ENCODE peak calls at places on chromosomes 6 and 20, in seven cellular contexts. W is NB4, N is kidney glomerular epithelial cell, A is endothelial cell, R is NCI-H1436, Z is HT-29, T is pancreas. S is an unnamed sample.

GRCh38 chr20:21147593-21147992 is 21.7 kb downstream of the KIZ start:
- DNase-seq in W (peak), N (no peak), A (no peak), R (no peak), Z (no peak), T (no peak), S (no peak)

GRCh38 chr6:114989279-114989964 is 646.6 kb upstream of the HS3ST5 start:
- DNase-seq in W (peak), N (no peak), A (no peak), R (no peak), Z (no peak), T (no peak), S (no peak)

GRCh38 chr6:10398439-10399218 is 16.2 kb downstream of the TFAP2A start:
- DNase-seq in W (no peak), N (no peak), A (peak), R (no peak), Z (no peak), T (no peak), S (no peak)

GRCh38 chr20:36827541-36828279 is 48.2 kb upstream of the TLDC2 start:
- DNase-seq in W (no peak), N (no peak), A (no peak), R (no peak), Z (no peak), T (no peak), S (no peak)

GRCh38 chr6:37583261-37583660 is 83.6 kb upstream of the CCDC167 start:
- DNase-seq in W (peak), N (no peak), A (no peak), R (no peak), Z (no peak), T (no peak), S (no peak)

GRCh38 chr6:85473748-85474147 is 23.9 kb downstream of the NT5E start:
- DNase-seq in W (no peak), N (peak), A (no peak), R (no peak), Z (no peak), T (no peak), S (no peak)

GRCh38 chr6:6125495-6125894 is 118.8 kb upstream of the NRN1 start:
- DNase-seq in W (no peak), N (no peak), A (no peak), R (no peak), Z (no peak), T (no peak), S (no peak)

GRCh38 chr6:44064089-44064947 is 62.9 kb downstream of the MRPL14 start:
- DNase-seq in W (peak), N (no peak), A (no peak), R (no peak), Z (peak), T (no peak), S (no peak)

GRCh38 chr6:44478591-44479254 is 91.2 kb downstream of the CDC5L start:
- DNase-seq in W (no peak), N (no peak), A (no peak), R (no peak), Z (no peak), T (no peak), S (no peak)

GRCh38 chr6:166796610-166797009 is 159.7 kb downstream of the RNASET2 start:
- DNase-seq in W (no peak), N (no peak), A (no peak), R (no peak), Z (no peak), T (no peak), S (no peak)

GRCh38 chr20:953742-954141 is 37.6 kb upstream of the ANGPT4 start:
- DNase-seq in W (peak), N (no peak), A (peak), R (no peak), Z (peak), T (no peak), S (no peak)

GRCh38 chr20:49987868-49988690 is 5.3 kb downstream of the SNAI1 start:
- DNase-seq in W (no peak), N (peak), A (no peak), R (no peak), Z (no peak), T (no peak), S (no peak)

GRCh38 chr6:11854418-11855165 is 76.0 kb upstream of the ADTRP start:
- DNase-seq in W (peak), N (peak), A (no peak), R (no peak), Z (no peak), T (peak), S (no peak)

GRCh38 chr6:170094686-170095272 is 196.1 kb downstream of the DLL1 start:
- DNase-seq in W (no peak), N (no peak), A (peak), R (no peak), Z (no peak), T (no peak), S (no peak)

GRCh38 chr20:15111654-15112053 is 774.2 kb upstream of the FLRT3 start:
- DNase-seq in W (no peak), N (no peak), A (no peak), R (no peak), Z (no peak), T (no peak), S (no peak)

GRCh38 chr6:5261545-5262109 is 314 bp downstream of the FARS2 start:
- DNase-seq in W (no peak), N (peak), A (no peak), R (no peak), Z (peak), T (no peak), S (no peak)

GRCh38 chr6:135739288-135739687 is 112.2 kb upstream of the PDE7B start:
- DNase-seq in W (no peak), N (no peak), A (no peak), R (no peak), Z (no peak), T (no peak), S (no peak)

GRCh38 chr20:37358366-37359150 is 12.6 kb downstream of the SRC start:
- DNase-seq in W (no peak), N (no peak), A (no peak), R (no peak), Z (peak), T (no peak), S (peak)

GRCh38 chr6:136771306-136771705 is 21.0 kb downstream of the MAP3K5 start:
- DNase-seq in W (no peak), N (no peak), A (no peak), R (no peak), Z (no peak), T (no peak), S (no peak)

GRCh38 chr6:44667226-44667625 is 279.7 kb downstream of the CDC5L start:
- DNase-seq in W (no peak), N (peak), A (no peak), R (no peak), Z (no peak), T (no peak), S (no peak)

S was measured in prostate gland.